ENCODE peak calls at places on chromosomes 4 and X, in ten cellular contexts. V is LNCaP clone FGC; J is cardiac muscle cell; R is GM06990; Y is fibroblast of mammary gland; D is coronary artery; Q is Peyer's patch; K is cardiac fibroblast; W is CD8-positive, alpha-beta T cell; L is astrocyte of the cerebellum. F is an unnamed sample.

GRCh38 chr4:186485621-186486062 is 69.7 kb downstream of the MTNR1A start:
- DNase-seq in Y (no peak), D (no peak), R (no peak), J (peak; percentile 35), K (peak; percentile 17), V (no peak), L (no peak), Q (no peak), W (no peak), F (peak; percentile 29)

GRCh38 chrX:97267376-97267775 is 383.7 kb downstream of the RPA4 start:
- DNase-seq in R (no peak), J (peak; percentile 9), Q (no peak), L (no peak), D (no peak), Y (peak; percentile 9), V (no peak), K (peak; percentile 14), W (no peak), F (peak; percentile 16)

GRCh38 chrX:8244301-8244700 is 73.2 kb upstream of the VCX2 start:
- DNase-seq in V (no peak), R (no peak), D (no peak), Y (no peak), K (no peak), Q (no peak), L (no peak), J (peak; percentile 11), W (no peak), F (no peak)

GRCh38 chr4:168511780-168512467 is 15.1 kb downstream of the PALLD start:
- DNase-seq in D (no peak), Y (no peak), K (no peak), L (no peak), J (no peak), V (no peak), R (no peak), Q (no peak), W (peak; percentile 57), F (no peak)

GRCh38 chr4:155878611-155879010 is 12.5 kb upstream of the ASIC5 start:
- DNase-seq in K (no peak), Q (no peak), V (no peak), J (no peak), D (no peak), L (no peak), Y (no peak), W (no peak), R (no peak), F (no peak)

GRCh38 chr4:146243141-146243882 is 29.0 kb downstream of the REELD1 start:
- DNase-seq in W (peak; percentile 55), L (no peak), Y (peak; percentile 34), J (peak; percentile 20), D (no peak), K (peak; percentile 38), V (no peak), Q (no peak), R (peak; percentile 81), F (no peak)

GRCh38 chr4:53717064-53717549 is 125.8 kb upstream of the LNX1 start:
- DNase-seq in L (no peak), V (no peak), W (no peak), J (peak; percentile 74), Q (no peak), R (no peak), D (no peak), Y (peak; percentile 69), K (peak; percentile 49), F (peak; percentile 30)

GRCh38 chr4:53477666-53478065 is 100.2 kb downstream of the FIP1L1 start:
- DNase-seq in Y (peak; percentile 52), Q (no peak), R (no peak), W (no peak), V (no peak), J (no peak), L (no peak), D (no peak), K (no peak), F (peak; percentile 38)

GRCh38 chrX:34147345-34147744 is 15.2 kb upstream of the FAM47A start:
- DNase-seq in W (no peak), J (no peak), K (no peak), R (no peak), D (no peak), Y (no peak), L (no peak), V (no peak), Q (no peak), F (no peak)

GRCh38 chrX:104310084-104310483 is 55.4 kb upstream of the ESX1 start:
- DNase-seq in L (no peak), Y (peak; percentile 60), K (peak; percentile 56), V (no peak), D (no peak), W (no peak), R (no peak), Q (no peak), J (peak; percentile 53), F (peak; percentile 41)

DNA sequence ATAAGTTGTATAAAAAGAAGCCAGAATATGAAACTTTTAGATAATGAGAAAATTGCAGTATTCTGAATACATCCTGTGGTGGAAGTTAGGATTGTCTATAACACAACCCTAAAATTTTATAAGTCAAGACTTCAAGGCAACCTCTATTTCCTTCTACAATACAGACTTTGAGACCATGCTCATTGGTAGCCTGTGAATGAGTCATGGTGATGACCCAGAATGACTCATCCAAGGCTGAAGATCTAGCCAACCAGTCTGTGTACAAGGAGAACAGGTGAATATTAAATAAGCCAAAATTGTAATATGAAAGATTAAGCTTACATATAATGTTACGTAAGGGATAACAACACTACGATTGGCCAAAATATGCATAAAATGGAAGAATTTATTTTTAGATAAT is 475.9 kb upstream of the GALNT7 start:
- DNase-seq in V (no peak), R (no peak), J (no peak), K (peak; percentile 1), Q (no peak), L (no peak), Y (peak; percentile 14), W (no peak), D (no peak), F (no peak)
- TF ChIP-seq CTCF in V (no peak), R (no peak), J (no peak), K (no peak), Q (no peak), L (no peak), Y (no peak), W (no peak), D (no peak), F (no peak)

GRCh38 chr4:156970501-156971167 is 965 bp downstream of the PDGFC start:
- DNase-seq in L (no peak), K (peak; percentile 74), Y (peak; percentile 59), J (peak; percentile 79), R (no peak), W (no peak), V (no peak), D (peak; percentile 84), Q (peak; percentile 66), F (peak; percentile 73)
- H3K4me3 ChIP-seq in L (peak overlapping the region; percentile 92), K (peak overlapping the region; percentile 61), Y (peak overlapping the region; percentile 83), J (peak overlapping the region; percentile 71), R (no peak overlapping the region), W (no peak overlapping the region), V (peak overlapping the region; percentile 53), D (peak overlapping the region; percentile 88), Q (peak overlapping the region; percentile 87), F (peak overlapping the region; percentile 91)

GRCh38 chr4:180150818-180151217 is 2092.4 kb upstream of the TENM3 start:
- DNase-seq in W (no peak), Q (no peak), R (no peak), K (no peak), L (no peak), J (no peak), D (no peak), Y (no peak), V (no peak), F (no peak)
- TF ChIP-seq CTCF in W (no peak), Q (no peak), R (no peak), K (no peak), L (peak; percentile 7), J (no peak), D (no peak), Y (peak; percentile 18), V (peak; percentile 30), F (no peak)

DNA sequence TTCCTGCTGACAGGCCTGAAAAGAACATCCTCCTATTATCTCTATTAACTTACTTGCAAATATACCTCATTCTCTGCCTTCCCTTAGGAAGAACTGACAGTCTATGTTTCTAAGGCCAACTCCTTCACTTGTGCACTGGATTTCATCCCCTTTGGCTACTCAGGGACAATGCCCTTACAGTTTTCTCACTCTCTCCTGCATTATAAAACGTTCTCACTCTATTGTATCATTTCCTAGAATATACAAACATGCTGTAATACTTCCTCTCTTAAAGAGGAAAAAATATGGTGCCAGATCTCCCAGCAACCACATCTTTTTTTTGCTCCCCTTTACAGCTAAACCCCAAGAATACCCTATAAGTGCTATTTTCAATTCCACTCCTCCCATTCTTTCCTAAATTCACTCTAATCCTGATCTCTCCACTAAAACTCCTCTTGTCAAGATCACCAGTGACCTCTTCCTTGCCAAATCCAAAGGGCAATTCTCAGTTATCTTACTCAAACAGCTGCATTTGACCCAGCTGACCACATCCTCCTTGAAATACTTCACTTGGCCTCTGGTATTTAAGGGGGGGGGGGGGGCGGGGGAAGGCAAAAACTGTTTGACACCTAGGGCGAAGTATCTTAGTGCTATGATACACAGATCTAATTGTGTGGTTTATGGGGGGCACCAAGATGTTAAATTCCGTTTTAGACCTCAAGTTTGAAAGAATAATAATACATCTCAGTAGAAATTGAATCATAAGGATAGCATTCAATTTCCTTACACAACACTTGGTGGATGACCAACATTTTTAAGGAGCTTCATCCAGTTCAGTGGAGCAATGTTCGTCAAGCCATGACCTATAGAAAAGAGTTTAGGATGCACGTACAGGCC is 1.6 kb downstream of the RCHY1 start:
- DNase-seq in R (peak; percentile 25), Y (peak; percentile 65), K (peak; percentile 72), J (peak; percentile 67), Q (no peak), D (no peak), W (no peak), V (no peak), L (peak; percentile 20), F (peak; percentile 77)
- H3K4me3 ChIP-seq in R (peak overlapping the region; percentile 64), Y (peak overlapping the region; percentile 95), K (peak overlapping the region; percentile 94), J (peak overlapping the region; percentile 66), Q (peak overlapping the region; percentile 85), D (peak overlapping the region; percentile 92), W (peak overlapping the region; percentile 94), V (peak overlapping the region; percentile 81), L (peak overlapping the region; percentile 69), F (peak overlapping the region; percentile 95)

GRCh38 chrX:139120760-139121159 is 409.2 kb upstream of the FGF13 start:
- DNase-seq in K (no peak), D (no peak), Y (peak; percentile 6), J (no peak), V (no peak), L (peak; percentile 9), W (no peak), Q (no peak), R (no peak), F (peak; percentile 34)

GRCh38 chrX:139121616-139122286 is 408.8 kb upstream of the F9 start:
- DNase-seq in L (no peak), K (no peak), W (no peak), J (no peak), D (no peak), Y (no peak), Q (no peak), V (no peak), R (no peak), F (no peak)

GRCh38 chrX:139126493-139126892 is 404.0 kb upstream of the F9 start:
- DNase-seq in W (no peak), R (no peak), V (peak; percentile 51), Y (peak; percentile 8), L (no peak), Q (no peak), J (no peak), D (no peak), K (no peak), F (no peak)

DNA sequence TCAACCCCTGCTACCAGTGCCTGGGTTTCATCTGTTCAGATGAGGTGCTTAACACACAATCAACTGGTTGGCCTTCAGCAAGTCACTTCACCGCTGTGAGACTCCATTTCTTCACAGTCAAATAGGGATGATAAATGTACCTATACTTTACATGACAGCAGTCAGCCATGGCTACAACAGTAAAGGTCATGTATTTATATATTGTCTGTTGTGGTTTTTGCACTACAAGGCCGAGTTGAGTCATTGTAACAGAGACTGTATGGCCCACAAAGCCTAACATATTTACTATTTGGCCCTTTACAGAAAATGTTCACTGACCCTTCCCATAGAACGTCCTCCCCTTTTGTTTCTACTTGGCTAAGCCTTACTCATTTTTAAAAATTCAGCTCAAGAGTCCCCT is 404.6 kb upstream of the F9 start:
- DNase-seq in V (no peak), L (no peak), R (no peak), Q (no peak), K (no peak), J (no peak), W (no peak), D (no peak), Y (no peak), F (no peak)
- TF ChIP-seq CTCF in V (no peak), L (no peak), R (no peak), Q (no peak), K (no peak), J (no peak), W (no peak), D (no peak), Y (no peak), F (no peak)